ENCODE peak calls at places on chromosomes 16 and 17, in eight cellular contexts. D is uterus; T is adrenal gland; R is cardiac muscle cell; M is endodermal cell; K is CD8-positive, alpha-beta memory T cell; Y is lower leg skin; Z is heart left ventricle. F is an unnamed sample.

GRCh38 chr16:63789603-63790002 is 1332.3 kb downstream of the CDH11 start:
- DNase-seq in D (no peak), T (no peak), R (peak), M (peak), K (no peak), Y (no peak), Z (no peak), F (no peak)

GRCh38 chr16:12573730-12574383 is 229.8 kb downstream of the CPPED1 start:
- DNase-seq in D (no peak), T (peak), R (peak), M (peak), K (peak), Y (no peak), Z (no peak), F (peak)

GRCh38 chr17:1643999-1644492 is 1.5 kb downstream of the SCARF1 start:
- DNase-seq in D (no peak), T (no peak), R (peak), M (peak), K (no peak), Y (no peak), Z (no peak), F (no peak)

GRCh38 chr17:7548585-7549400 is at the start of gene TNFSF12:
- DNase-seq in D (peak), T (peak), R (peak), M (peak), K (peak), Y (peak), Z (peak), F (no peak)

GRCh38 chr16:80804451-80805383 is at the start of gene CDYL2:
- DNase-seq in D (no peak), T (peak), R (peak), M (peak), K (peak), Y (no peak), Z (peak), F (no peak)

GRCh38 chr16:20806168-20807050 is at the start of the genes ERI2 and REXO5:
- DNase-seq in D (peak), T (peak), R (peak), M (peak), K (peak), Y (peak), Z (peak), F (no peak)

GRCh38 chr17:79986441-79987186 is 49.1 kb downstream of the TBC1D16 start:
- DNase-seq in D (no peak), T (peak), R (peak), M (peak), K (no peak), Y (no peak), Z (peak), F (no peak)

GRCh38 chr17:9814337-9814945 is 7.4 kb downstream of the GSG1L2 start:
- DNase-seq in D (no peak), T (no peak), R (no peak), M (no peak), K (no peak), Y (no peak), Z (no peak), F (no peak)

GRCh38 chr16:66553223-66553622 is 847 bp downstream of the CKLF start:
- DNase-seq in D (no peak), T (no peak), R (no peak), M (no peak), K (no peak), Y (no peak), Z (no peak), F (no peak)

GRCh38 chr16:64717871-64718270 is 404.0 kb downstream of the CDH11 start:
- DNase-seq in D (no peak), T (no peak), R (no peak), M (no peak), K (no peak), Y (no peak), Z (no peak), F (no peak)

GRCh38 chr16:51988977-51989376 is 558.0 kb downstream of the TOX3 start:
- DNase-seq in D (no peak), T (no peak), R (no peak), M (no peak), K (no peak), Y (no peak), Z (no peak), F (no peak)

GRCh38 chr17:37490022-37490587 is 414 bp downstream of the DUSP14 start:
- DNase-seq in D (peak), T (peak), R (peak), M (peak), K (peak), Y (peak), Z (peak), F (peak)

GRCh38 chr17:4725646-4726300 is 5.5 kb upstream of the MED11 start:
- DNase-seq in D (no peak), T (no peak), R (no peak), M (no peak), K (no peak), Y (no peak), Z (no peak), F (no peak)

GRCh38 chr16:72766506-72766905 is 281.4 kb downstream of the ZFHX3 start:
- DNase-seq in D (no peak), T (no peak), R (no peak), M (no peak), K (no peak), Y (no peak), Z (no peak), F (no peak)

GRCh38 chr16:64364894-64365293 is 757.0 kb downstream of the CDH11 start:
- DNase-seq in D (no peak), T (no peak), R (no peak), M (no peak), K (no peak), Y (no peak), Z (no peak), F (no peak)

GRCh38 chr16:58499615-58500328 is at the start of gene NDRG4:
- DNase-seq in D (no peak), T (peak), R (peak), M (peak), K (no peak), Y (no peak), Z (no peak), F (peak)

GRCh38 chr16:58458634-58459343 is 41.2 kb upstream of the NDRG4 start:
- DNase-seq in D (no peak), T (no peak), R (no peak), M (no peak), K (no peak), Y (no peak), Z (no peak), F (no peak)

GRCh38 chr17:82050152-82050760 is 1.4 kb downstream of the RFNG start:
- DNase-seq in D (no peak), T (no peak), R (no peak), M (no peak), K (no peak), Y (no peak), Z (peak), F (no peak)

GRCh38 chr17:35801583-35802224 is 6.3 kb upstream of the MMP28 start:
- DNase-seq in D (peak), T (peak), R (peak), M (no peak), K (no peak), Y (peak), Z (peak), F (peak)

GRCh38 chr17:6456914-6457687 is 12.8 kb downstream of the PIMREG start:
- DNase-seq in D (no peak), T (peak), R (peak), M (peak), K (no peak), Y (no peak), Z (peak), F (no peak)

GRCh38 chr17:50944054-50944901 is 78.1 kb upstream of the TOB1 start:
- DNase-seq in D (peak), T (peak), R (peak), M (peak), K (peak), Y (no peak), Z (peak), F (peak)

GRCh38 chr16:66637806-66638205 is 33.3 kb downstream of the CMTM3 start:
- DNase-seq in D (no peak), T (no peak), R (no peak), M (no peak), K (no peak), Y (no peak), Z (no peak), F (no peak)

GRCh38 chr16:81511371-81511770 is 66.8 kb downstream of the CMIP start:
- DNase-seq in D (no peak), T (no peak), R (peak), M (no peak), K (no peak), Y (no peak), Z (no peak), F (no peak)

GRCh38 chr16:4064950-4065352 is 51.3 kb downstream of the ADCY9 start:
- DNase-seq in D (no peak), T (no peak), R (no peak), M (no peak), K (no peak), Y (no peak), Z (no peak), F (peak)

GRCh38 chr17:46943511-46944393 is 20.8 kb downstream of the GOSR2 start:
- DNase-seq in D (peak), T (peak), R (peak), M (peak), K (no peak), Y (no peak), Z (no peak), F (no peak)

GRCh38 chr16:9112166-9112843 is 20.9 kb downstream of the HAPSTR1 start:
- DNase-seq in D (no peak), T (no peak), R (no peak), M (no peak), K (no peak), Y (no peak), Z (no peak), F (no peak)

GRCh38 chr17:32483451-32484019 is 3.3 kb upstream of the CDK5R1 start:
- DNase-seq in D (peak), T (peak), R (peak), M (peak), K (no peak), Y (no peak), Z (peak), F (peak)

GRCh38 chr17:6137716-6138502 is 67.7 kb downstream of the WSCD1 start:
- DNase-seq in D (no peak), T (no peak), R (no peak), M (peak), K (no peak), Y (no peak), Z (no peak), F (no peak)

GRCh38 chr17:49224198-49224996 is 6.2 kb downstream of the PHOSPHO1 start:
- DNase-seq in D (no peak), T (no peak), R (no peak), M (peak), K (peak), Y (no peak), Z (peak), F (no peak)
- H3K4me3 ChIP-seq in D (no peak), T (no peak), R (peak), M (peak), K (peak), Y (no peak), Z (peak), F (peak)

GRCh38 chr16:31192856-31193642 is 9.5 kb downstream of the PYCARD start:
- DNase-seq in D (no peak), T (no peak), R (no peak), M (no peak), K (no peak), Y (no peak), Z (no peak), F (no peak)
- H3K4me3 ChIP-seq in D (no peak), T (no peak), R (no peak), M (no peak), K (no peak), Y (no peak), Z (no peak), F (no peak)

GRCh38 chr16:560221-560700 is at the start of gene PRR35:
- DNase-seq in D (no peak), T (no peak), R (no peak), M (no peak), K (no peak), Y (no peak), Z (no peak), F (no peak)
- H3K4me3 ChIP-seq in D (no peak), T (no peak), R (peak), M (no peak), K (no peak), Y (no peak), Z (no peak), F (no peak)

GRCh38 chr16:766820-767640 is 6.5 kb downstream of the MSLN start:
- DNase-seq in D (no peak), T (no peak), R (no peak), M (no peak), K (no peak), Y (no peak), Z (no peak), F (no peak)
- H3K4me3 ChIP-seq in D (no peak), T (no peak), R (no peak), M (no peak), K (no peak), Y (no peak), Z (no peak), F (no peak)

GRCh38 chr17:68290268-68290954 is 516 bp downstream of the SLC16A6 start:
- DNase-seq in D (no peak), T (peak), R (no peak), M (peak), K (peak), Y (no peak), Z (peak), F (peak)
- H3K4me3 ChIP-seq in D (peak), T (no peak), R (peak), M (peak), K (peak), Y (peak), Z (peak), F (peak)

DNA sequence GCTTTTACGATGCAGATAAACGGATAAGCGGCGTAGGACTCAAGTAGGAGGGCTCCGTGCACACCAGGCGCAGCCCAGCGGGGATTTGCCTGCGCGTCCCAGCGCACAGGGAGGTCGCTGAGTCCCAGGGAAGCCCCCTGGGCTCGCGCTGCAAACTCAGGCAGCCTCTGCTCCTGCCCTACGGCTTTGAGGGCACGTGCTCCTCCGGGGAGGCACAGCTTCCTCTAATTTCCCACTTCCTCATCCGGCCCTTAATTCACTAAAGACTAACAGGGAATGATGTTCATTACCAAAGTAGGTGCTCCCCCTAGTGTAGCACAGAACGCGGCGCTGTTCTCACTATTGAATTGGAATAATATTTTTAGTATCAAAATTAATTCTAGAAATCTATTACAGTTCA is 825.4 kb downstream of the KCNJ18 start:
- DNase-seq in D (no peak), T (no peak), R (no peak), M (no peak), K (no peak), Y (no peak), Z (no peak), F (no peak)
- H3K4me3 ChIP-seq in D (no peak), T (no peak), R (no peak), M (no peak), K (no peak), Y (no peak), Z (no peak), F (no peak)

GRCh38 chr17:34420254-34420766 is 57.3 kb upstream of the CCL1 start:
- DNase-seq in D (peak), T (peak), R (peak), M (peak), K (peak), Y (peak), Z (no peak), F (peak)
- H3K4me3 ChIP-seq in D (no peak), T (no peak), R (no peak), M (no peak), K (no peak), Y (no peak), Z (no peak), F (no peak)

GRCh38 chr17:28947639-28948038 is 3.7 kb downstream of the PHF12 start:
- DNase-seq in D (no peak), T (no peak), R (no peak), M (no peak), K (no peak), Y (no peak), Z (no peak), F (peak)
- H3K4me3 ChIP-seq in D (no peak), T (no peak), R (no peak), M (peak), K (peak), Y (no peak), Z (peak), F (no peak)

GRCh38 chr17:39617100-39617445 is 9.4 kb upstream of the NEUROD2 start:
- DNase-seq in D (no peak), T (no peak), R (no peak), M (no peak), K (no peak), Y (no peak), Z (no peak), F (no peak)
- H3K4me3 ChIP-seq in D (no peak), T (no peak), R (no peak), M (no peak), K (peak), Y (no peak), Z (peak), F (peak)

F was measured in Jurkat, Clone E6-1.